ENCODE peak calls at places on chromosomes 1 and 21, in six cellular contexts. J is pancreas, G is BJ, X is left lung, O is AG04450, E is cardiac muscle cell. I is an unnamed sample.

GRCh38 chr1:111769517-111770146 is 13.9 kb downstream of the DDX20 start:
- DNase-seq in O (peak), E (peak), G (no peak), J (peak), X (no peak), I (no peak)

GRCh38 chr1:219629481-219629880 is 16.6 kb upstream of the ZC3H11B start:
- DNase-seq in O (no peak), G (no peak), X (no peak), J (no peak), E (no peak), I (no peak)

GRCh38 chr1:214282696-214283225 is 1.8 kb downstream of the SMYD2 start:
- DNase-seq in E (no peak), G (no peak), J (no peak), X (no peak), O (no peak), I (no peak)

GRCh38 chr1:45785583-45785982 is 17.8 kb upstream of the MAST2 start:
- DNase-seq in G (no peak), O (no peak), E (no peak), J (no peak), X (no peak), I (no peak)

GRCh38 chr1:54859687-54860391 is 27.2 kb downstream of the DHCR24 start:
- DNase-seq in X (no peak), O (no peak), G (no peak), E (no peak), J (no peak), I (no peak)

GRCh38 chr1:107687846-107688753 is 276.9 kb downstream of the VAV3 start:
- DNase-seq in G (no peak), O (no peak), X (no peak), J (no peak), E (no peak), I (no peak)

GRCh38 chr1:207028884-207029283 is 3.7 kb downstream of the C1orf116 start:
- DNase-seq in G (no peak), E (no peak), X (no peak), O (no peak), J (no peak), I (no peak)

GRCh38 chr1:67815303-67816095 is 17.8 kb downstream of the GNG12 start:
- DNase-seq in J (no peak), X (no peak), G (no peak), E (no peak), O (no peak), I (peak)

GRCh38 chr1:100449477-100449876 is 88.5 kb upstream of the GPR88 start:
- DNase-seq in G (no peak), E (no peak), X (no peak), J (no peak), O (no peak), I (no peak)

GRCh38 chr1:5597991-5598823 is 394.0 kb downstream of the NPHP4 start:
- DNase-seq in E (no peak), O (no peak), J (peak), X (no peak), G (no peak), I (no peak)

GRCh38 chr21:31845151-31845550 is 27.7 kb upstream of the HUNK start:
- DNase-seq in G (no peak), X (no peak), O (no peak), E (no peak), J (no peak), I (no peak)

GRCh38 chr1:9248341-9249262 is 14.0 kb downstream of the H6PD start:
- DNase-seq in G (no peak), X (no peak), J (no peak), E (no peak), O (no peak), I (no peak)

GRCh38 chr1:150572918-150573647 is 6.3 kb downstream of the MCL1 start:
- DNase-seq in J (no peak), X (no peak), O (no peak), E (no peak), G (no peak), I (no peak)

GRCh38 chr1:205589618-205590456 is 42.0 kb downstream of the ELK4 start:
- DNase-seq in G (no peak), O (no peak), J (no peak), X (no peak), E (no peak), I (no peak)

GRCh38 chr1:172109357-172109756 is 268.1 kb downstream of the DNM3 start:
- DNase-seq in X (no peak), E (no peak), O (no peak), J (no peak), G (no peak), I (no peak)

GRCh38 chr1:191086910-191087309 is 609.2 kb upstream of the BRINP3 start:
- DNase-seq in X (no peak), J (no peak), O (no peak), G (no peak), E (no peak), I (no peak)

GRCh38 chr1:87513270-87513669 is 184.6 kb downstream of the LMO4 start:
- DNase-seq in O (peak), G (no peak), J (no peak), E (peak), X (no peak), I (no peak)

GRCh38 chr1:77900687-77901293 is 12.4 kb downstream of the NEXN start:
- DNase-seq in G (peak), X (no peak), E (peak), O (no peak), J (peak), I (peak)

GRCh38 chr1:53172751-53173498 is 23.7 kb upstream of the CPT2 start:
- DNase-seq in X (no peak), G (peak), E (peak), O (no peak), J (no peak), I (peak)

GRCh38 chr1:232334811-232335210 is 295.1 kb downstream of the SIPA1L2 start:
- DNase-seq in O (no peak), E (no peak), G (no peak), X (peak), J (no peak), I (no peak)

GRCh38 chr1:218367118-218367517 is 22.0 kb downstream of the TGFB2 start:
- DNase-seq in J (no peak), O (no peak), E (no peak), X (no peak), G (no peak), I (no peak)

GRCh38 chr1:83929184-83929583 is 69.7 kb downstream of the TTLL7 start:
- DNase-seq in G (no peak), J (no peak), O (peak), E (no peak), X (no peak), I (peak)

GRCh38 chr1:238628130-238628529 is 737.4 kb upstream of the ZP4 start:
- DNase-seq in E (no peak), G (no peak), O (no peak), X (no peak), J (no peak), I (no peak)

GRCh38 chr1:40820251-40820797 is 36.7 kb downstream of the KCNQ4 start:
- DNase-seq in J (no peak), X (peak), O (no peak), E (no peak), G (no peak), I (no peak)

GRCh38 chr1:225973158-225973557 is 26.0 kb downstream of the SDE2 start:
- DNase-seq in J (no peak), X (no peak), E (no peak), O (no peak), G (no peak), I (peak)

GRCh38 chr1:177780096-177780700 is 189.7 kb downstream of the SEC16B start:
- DNase-seq in E (peak), J (peak), O (peak), G (no peak), X (no peak), I (peak)

GRCh38 chr1:203327684-203328457 is 22.6 kb downstream of the BTG2 start:
- DNase-seq in O (no peak), J (no peak), G (no peak), E (peak), X (no peak), I (no peak)

GRCh38 chr1:150015733-150016132 is 5.2 kb upstream of the OTUD7B start:
- DNase-seq in G (no peak), O (no peak), X (no peak), J (no peak), E (no peak), I (no peak)

GRCh38 chr1:167294528-167294927 is 73.8 kb downstream of the POU2F1 start:
- DNase-seq in O (no peak), G (no peak), X (no peak), E (no peak), J (no peak), I (no peak)

GRCh38 chr1:67004176-67004575 is 49.8 kb downstream of the SLC35D1 start:
- DNase-seq in G (no peak), E (no peak), X (no peak), O (no peak), J (no peak), I (no peak)

GRCh38 chr1:8571200-8571984 is 246.0 kb downstream of the RERE start:
- DNase-seq in X (no peak), O (no peak), E (peak), G (no peak), J (peak), I (peak)

GRCh38 chr1:25796807-25797458 is 3.1 kb upstream of the SELENON start:
- DNase-seq in O (no peak), X (peak), E (peak), J (peak), G (no peak), I (peak)

GRCh38 chr1:36322786-36323635 is 434 bp downstream of the EVA1B start:
- DNase-seq in X (peak), J (no peak), O (no peak), G (no peak), E (no peak), I (peak)

GRCh38 chr1:241518447-241519307 is 878 bp downstream of the FH start:
- DNase-seq in X (peak), O (no peak), J (no peak), E (peak), G (no peak), I (peak)

GRCh38 chr1:82059931-82060330 is 259.2 kb downstream of the ADGRL2 start:
- DNase-seq in J (no peak), O (no peak), X (no peak), G (no peak), E (no peak), I (no peak)
- TF ChIP-seq CTCF in J (no peak), O (no peak), X (no peak), G (no peak), E (no peak), I (no peak)

DNA sequence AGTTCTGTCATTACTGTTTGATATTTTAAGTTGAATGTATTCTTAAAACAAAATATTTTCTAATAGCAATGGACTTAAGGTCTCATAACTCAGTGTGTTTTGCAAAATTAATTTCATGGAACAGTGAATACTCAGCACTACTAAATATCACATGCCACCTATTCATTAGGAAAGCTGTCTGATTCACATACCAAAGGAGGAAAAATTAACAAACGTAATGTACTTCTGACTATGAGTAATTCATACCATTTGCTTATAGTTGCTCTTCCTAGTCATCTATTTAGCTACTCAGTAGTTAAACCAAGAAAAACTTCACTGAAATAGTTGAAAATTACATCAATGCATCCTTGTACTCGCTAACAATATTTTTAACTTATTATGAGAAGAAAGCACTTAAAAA is 35.2 kb downstream of the TP53BP2 start:
- DNase-seq in G (no peak), X (no peak), J (no peak), O (no peak), E (no peak), I (no peak)
- TF ChIP-seq CTCF in G (no peak), X (no peak), J (no peak), O (no peak), E (no peak), I (no peak)

GRCh38 chr1:119764220-119764619 is 4.5 kb downstream of the HMGCS2 start:
- DNase-seq in E (no peak), X (no peak), O (no peak), G (no peak), J (no peak), I (no peak)
- TF ChIP-seq CTCF in E (no peak), X (no peak), O (no peak), G (no peak), J (no peak), I (no peak)

DNA sequence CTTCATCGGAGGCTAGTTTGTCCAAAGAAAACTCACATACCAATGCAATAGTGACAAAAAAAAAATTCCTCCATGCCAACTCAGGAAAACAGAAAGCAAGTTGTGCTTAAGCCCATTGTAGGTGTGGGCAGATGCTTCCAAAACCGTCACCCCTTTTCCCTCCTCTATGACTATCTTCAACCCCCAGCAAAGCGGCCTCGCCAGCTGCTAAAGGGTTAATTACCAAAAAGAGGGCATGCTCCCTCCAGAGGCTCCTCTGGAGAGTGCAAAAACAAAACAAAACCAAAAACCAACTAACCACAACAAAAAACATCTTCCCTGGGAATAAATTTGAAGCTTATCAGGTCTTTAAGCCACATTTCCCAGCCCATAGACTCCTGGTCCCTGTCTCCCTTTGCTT is 1.2 kb downstream of the LMOD1 start:
- DNase-seq in O (no peak), X (no peak), E (peak), G (no peak), J (no peak), I (no peak)
- TF ChIP-seq CTCF in O (peak), X (peak), E (peak), G (peak), J (no peak), I (no peak)

GRCh38 chr1:192506741-192507155 is 68.8 kb upstream of the RGS1 start:
- DNase-seq in G (no peak), E (peak), X (no peak), J (no peak), O (no peak), I (no peak)
- TF ChIP-seq CTCF in G (peak), E (peak), X (no peak), J (no peak), O (peak), I (no peak)

GRCh38 chr1:186802388-186802787 is 26.4 kb upstream of the PLA2G4A start:
- DNase-seq in O (no peak), E (no peak), J (no peak), G (no peak), X (no peak), I (no peak)

GRCh38 chr1:186804669-186805068 is 24.1 kb upstream of the PLA2G4A start:
- DNase-seq in X (no peak), J (no peak), G (no peak), E (no peak), O (no peak), I (no peak)

GRCh38 chr1:186807162-186807561 is 21.6 kb upstream of the PLA2G4A start:
- DNase-seq in G (no peak), O (no peak), J (no peak), E (no peak), X (no peak), I (no peak)

GRCh38 chr1:186811892-186812291 is 16.9 kb upstream of the PLA2G4A start:
- DNase-seq in J (no peak), G (no peak), O (no peak), E (no peak), X (no peak), I (no peak)

DNA sequence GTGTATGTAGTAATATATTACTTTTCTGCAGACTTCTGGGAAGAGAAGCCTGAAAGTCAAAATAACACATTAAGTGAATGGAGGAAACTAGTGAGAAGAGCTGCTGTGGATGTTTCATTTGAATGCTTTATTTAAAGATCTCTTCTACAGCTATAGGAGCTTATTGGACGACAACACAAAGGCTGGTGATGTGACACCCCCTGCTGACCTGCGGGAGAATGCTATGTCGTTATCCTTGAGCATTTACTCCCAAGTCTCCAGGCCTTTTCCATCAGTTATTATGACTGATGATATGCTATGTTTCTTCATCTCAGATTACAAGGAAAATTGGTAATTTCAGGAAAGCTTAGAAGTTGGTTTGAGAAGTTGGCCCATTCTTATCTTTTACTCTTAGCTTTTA is 22.3 kb upstream of the PLA2G4A start:
- DNase-seq in X (no peak), J (no peak), G (no peak), O (no peak), E (peak), I (no peak)
- TF ChIP-seq CTCF in X (no peak), J (no peak), G (peak), O (peak), E (peak), I (no peak)